ENCODE peak calls at places on chromosomes 13 and 19, in five cellular contexts. P is AG04450, Y is left lung, Z is AG04449, X is mucosa of descending colon. W is an unnamed sample.

GRCh38 chr19:18126097-18126496 is 26.9 kb upstream of the PIK3R2 start:
- DNase-seq in P (no peak), Y (no peak), Z (no peak), X (no peak), W (no peak)

GRCh38 chr13:65744761-65745160 is 1485.4 kb downstream of the PCDH9 start:
- DNase-seq in P (peak), Y (no peak), Z (peak), X (no peak), W (no peak)

GRCh38 chr19:38277969-38278680 is 13.8 kb downstream of the SPINT2 start:
- DNase-seq in P (no peak), Y (no peak), Z (no peak), X (no peak), W (peak)

GRCh38 chr13:35566340-35566739 is 89.9 kb upstream of the MAB21L1 start:
- DNase-seq in P (no peak), Y (no peak), Z (no peak), X (no peak), W (no peak)

GRCh38 chr13:98022210-98022609 is 68.7 kb downstream of the IPO5 start:
- DNase-seq in P (peak), Y (no peak), Z (peak), X (no peak), W (no peak)

GRCh38 chr13:34522818-34523217 is 419.3 kb upstream of the NBEA start:
- DNase-seq in P (no peak), Y (no peak), Z (no peak), X (no peak), W (no peak)

GRCh38 chr19:31350693-31351211 is 1.5 kb upstream of the TSHZ3 start:
- DNase-seq in P (no peak), Y (peak), Z (no peak), X (no peak), W (no peak)

GRCh38 chr13:74641586-74641985 is 507.4 kb upstream of the KLF12 start:
- DNase-seq in P (peak), Y (no peak), Z (peak), X (no peak), W (no peak)

GRCh38 chr19:38639679-38640078 is 7.8 kb upstream of the ACTN4 start:
- DNase-seq in P (no peak), Y (no peak), Z (no peak), X (no peak), W (no peak)

GRCh38 chr13:27038323-27038722 is 133.3 kb downstream of the USP12 start:
- DNase-seq in P (no peak), Y (no peak), Z (peak), X (no peak), W (no peak)

GRCh38 chr19:55340144-55340783 is 588 bp downstream of the KMT5C start:
- DNase-seq in P (no peak), Y (no peak), Z (no peak), X (peak), W (no peak)

GRCh38 chr19:42115219-42115618 is 17.0 kb downstream of the POU2F2 start:
- DNase-seq in P (no peak), Y (no peak), Z (no peak), X (no peak), W (no peak)

GRCh38 chr13:98397221-98397620 is 179.7 kb downstream of the STK24 start:
- DNase-seq in P (no peak), Y (no peak), Z (no peak), X (no peak), W (no peak)

DNA sequence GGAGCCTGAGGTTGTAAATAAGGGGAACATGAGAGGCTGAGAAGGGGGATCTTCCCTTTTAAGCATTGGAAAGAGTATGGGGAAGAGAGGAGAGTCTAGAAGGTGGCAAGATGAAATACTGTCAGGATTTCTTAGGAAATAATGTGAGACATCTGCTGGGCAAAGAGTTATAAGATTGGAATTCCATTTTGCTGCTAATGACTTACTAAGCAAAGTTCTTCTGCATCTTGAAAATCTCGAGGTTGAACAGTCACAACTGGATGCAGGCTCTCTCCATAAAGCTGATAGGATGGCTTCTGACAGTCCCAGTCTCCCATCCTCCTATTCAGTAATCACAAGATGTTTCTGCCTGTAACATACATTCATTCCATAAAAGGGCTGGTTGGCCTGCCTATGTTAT is 45.2 kb upstream of the TDRD3 start:
- DNase-seq in P (no peak), Y (no peak), Z (no peak), X (no peak), W (no peak)
- TF ChIP-seq CTCF in P (no peak), Y (no peak), Z (no peak), X (no peak), W (no peak)

GRCh38 chr13:20182231-20182846 is 10.4 kb downstream of the GJB2 start:
- DNase-seq in P (peak), Y (no peak), Z (peak), X (no peak), W (peak)
- H3K4me3 ChIP-seq in P (no peak), Y (no peak), Z (no peak), X (no peak), W (no peak)

GRCh38 chr19:51339687-51340656 is 2.0 kb downstream of the VSIG10L start:
- DNase-seq in P (peak), Y (peak), Z (peak), X (peak), W (peak)
- TF ChIP-seq CTCF in P (no peak), Y (no peak), Z (peak), X (no peak), W (peak)

GRCh38 chr13:72507394-72508199 is 219.8 kb downstream of the MZT1 start:
- DNase-seq in P (no peak), Y (no peak), Z (no peak), X (no peak), W (no peak)
- H3K4me3 ChIP-seq in P (no peak), Y (no peak), Z (no peak), X (no peak), W (no peak)

GRCh38 chr19:45863335-45863839 is 440 bp upstream of the SYMPK start:
- DNase-seq in P (no peak), Y (no peak), Z (no peak), X (no peak), W (no peak)
- TF ChIP-seq CTCF in P (no peak), Y (no peak), Z (no peak), X (no peak), W (no peak)

GRCh38 chr19:45250832-45251451 is at the start of gene MARK4:
- DNase-seq in P (no peak), Y (peak), Z (no peak), X (no peak), W (peak)

GRCh38 chr19:45249261-45250033 is 1.6 kb upstream of the MARK4 start:
- DNase-seq in P (no peak), Y (no peak), Z (no peak), X (no peak), W (no peak)

GRCh38 chr19:45247136-45247535 is 1.9 kb upstream of the EXOC3L2 start:
- DNase-seq in P (no peak), Y (no peak), Z (no peak), X (no peak), W (no peak)

GRCh38 chr19:45251452-45252354 is 632 bp downstream of the MARK4 start:
- DNase-seq in P (no peak), Y (no peak), Z (no peak), X (no peak), W (no peak)

DNA sequence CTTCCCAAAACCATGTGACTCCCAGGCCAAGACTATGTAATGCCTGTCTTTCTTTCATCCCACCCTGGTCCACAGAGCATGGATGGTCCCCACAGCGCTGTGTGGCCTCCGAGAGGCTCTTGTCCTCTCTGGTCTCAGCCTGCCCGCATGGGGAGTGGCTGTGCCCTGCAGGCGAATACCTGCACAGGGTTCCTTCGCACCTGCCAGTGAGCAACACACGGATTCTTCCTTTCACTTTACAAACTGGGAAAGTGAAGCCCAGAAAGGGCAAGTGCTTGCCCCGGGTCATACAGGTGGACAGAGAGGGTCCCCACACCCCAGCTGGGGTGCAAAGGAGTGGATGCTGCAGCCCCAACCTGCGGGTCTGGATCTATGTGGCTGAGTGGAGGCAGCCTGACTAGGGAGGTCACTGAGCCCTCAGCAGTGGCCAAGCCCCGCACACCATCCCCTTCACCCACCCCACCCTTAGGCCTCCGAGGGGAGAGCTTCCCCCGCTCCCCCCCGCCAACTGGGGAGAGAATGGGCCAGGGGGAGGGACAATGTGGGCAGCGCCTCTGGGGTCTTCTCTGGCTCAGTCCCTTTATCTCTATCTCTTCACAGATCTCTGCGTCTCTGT is 747 bp upstream of the MARK4 start:
- DNase-seq in P (no peak), Y (no peak), Z (no peak), X (no peak), W (no peak)
- H3K4me3 ChIP-seq in P (peak), Y (peak), Z (peak), X (no peak), W (peak)

GRCh38 chr19:33705090-33705847 is 83.5 kb downstream of the CHST8 start:
- DNase-seq in P (no peak), Y (peak), Z (no peak), X (no peak), W (no peak)

GRCh38 chr19:33703821-33704220 is 82.1 kb downstream of the CHST8 start:
- DNase-seq in P (no peak), Y (peak), Z (no peak), X (peak), W (peak)

GRCh38 chr19:33704271-33704670 is 82.5 kb downstream of the CHST8 start:
- DNase-seq in P (no peak), Y (peak), Z (no peak), X (peak), W (no peak)

GRCh38 chr19:33703438-33703750 is 81.6 kb downstream of the CHST8 start:
- DNase-seq in P (no peak), Y (peak), Z (no peak), X (no peak), W (no peak)

DNA sequence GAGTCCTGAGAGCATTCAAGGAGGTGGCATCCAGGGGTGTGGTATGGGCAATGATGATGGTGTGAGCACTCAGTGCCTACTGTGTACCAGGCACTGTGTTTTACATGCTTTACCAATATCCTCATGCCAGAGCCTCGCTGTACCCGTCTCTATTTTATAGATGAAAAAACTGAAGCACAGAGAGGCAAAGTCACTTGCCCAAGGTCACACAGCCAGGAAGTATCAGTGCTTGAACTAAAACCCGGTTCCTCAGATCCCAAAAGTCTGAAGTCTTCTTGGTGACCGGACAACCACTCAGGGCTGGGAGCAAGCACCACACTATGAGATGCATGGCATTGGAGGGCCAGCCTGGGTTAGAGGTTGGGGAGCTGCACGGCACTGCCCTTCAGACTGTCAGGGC is 84.1 kb downstream of the CHST8 start:
- DNase-seq in P (no peak), Y (peak), Z (no peak), X (no peak), W (no peak)
- TF ChIP-seq CTCF in P (no peak), Y (no peak), Z (no peak), X (no peak), W (no peak)

GRCh38 chr13:95553614-95554385 is 1.3 kb downstream of the CLDN10 start:
- DNase-seq in P (no peak), Y (peak), Z (no peak), X (no peak), W (no peak)

GRCh38 chr13:95553271-95553588 is 710 bp downstream of the CLDN10 start:
- DNase-seq in P (no peak), Y (no peak), Z (no peak), X (no peak), W (no peak)

GRCh38 chr13:95552539-95553270 is at the start of gene CLDN10:
- DNase-seq in P (no peak), Y (no peak), Z (no peak), X (no peak), W (no peak)

GRCh38 chr13:95547531-95548167 is 4.9 kb upstream of the CLDN10 start:
- DNase-seq in P (no peak), Y (no peak), Z (no peak), X (no peak), W (no peak)

DNA sequence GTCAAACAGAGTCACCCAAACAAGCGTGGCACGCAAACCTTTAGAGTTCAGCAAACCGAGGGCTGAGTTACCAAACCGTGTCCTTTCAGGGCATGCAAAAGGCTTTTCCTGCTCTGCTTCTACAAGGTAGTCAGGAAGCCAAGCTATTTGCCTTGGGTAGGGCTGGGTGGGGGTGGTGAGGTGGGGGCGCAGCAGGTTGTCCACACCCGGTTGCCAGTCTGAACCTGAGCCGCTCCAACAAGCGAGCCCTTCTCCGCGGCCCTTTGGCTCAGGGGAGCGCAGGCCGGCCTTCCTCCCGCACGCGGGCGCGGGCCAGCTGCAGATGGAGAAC is 347 bp upstream of the CLDN10 start:
- DNase-seq in P (no peak), Y (no peak), Z (no peak), X (no peak), W (no peak)
- H3K4me3 ChIP-seq in P (no peak), Y (peak), Z (no peak), X (no peak), W (no peak)

W was measured in Peyer's patch.